ENCODE peak calls at places on chromosome 9, in five cellular contexts. B is OCI-LY7, K is mammary epithelial cell, Z is esophagus muscularis mucosa, T is AG04450. U is an unnamed sample.

GRCh38 chr9:72858089-72858912 is 94.6 kb downstream of the ALDH1A1 start:
- DNase-seq in T (no peak), Z (no peak), K (no peak), B (no peak), U (no peak)

GRCh38 chr9:131188986-131189385 is 63.6 kb downstream of the NUP214 start:
- DNase-seq in Z (no peak), K (no peak), B (no peak), T (no peak), U (no peak)

GRCh38 chr9:20925256-20926046 is 106.0 kb downstream of the HACD4 start:
- DNase-seq in K (no peak), Z (no peak), B (no peak), T (no peak), U (no peak)

GRCh38 chr9:128342971-128343680 is 2.8 kb downstream of the SLC27A4 start:
- DNase-seq in K (no peak), B (no peak), Z (no peak), T (no peak), U (no peak)

GRCh38 chr9:80191108-80191507 is 619.3 kb downstream of the TLE4 start:
- DNase-seq in K (no peak), Z (no peak), B (no peak), T (peak), U (no peak)

GRCh38 chr9:8234286-8234819 is 434.8 kb upstream of the DMAC1 start:
- DNase-seq in Z (no peak), B (no peak), K (no peak), T (no peak), U (no peak)

GRCh38 chr9:33620738-33621439 is 96.8 kb downstream of the ANKRD18B start:
- DNase-seq in T (peak), B (no peak), K (peak), Z (peak), U (peak)

GRCh38 chr9:134546231-134546731 is 95.3 kb upstream of the COL5A1 start:
- DNase-seq in Z (no peak), B (no peak), K (no peak), T (no peak), U (no peak)

GRCh38 chr9:100427366-100428263 is 672 bp downstream of the MSANTD3 start:
- DNase-seq in Z (no peak), K (peak), B (no peak), T (no peak), U (peak)

GRCh38 chr9:127523312-127523851 is 72.1 kb downstream of the LRSAM1 start:
- DNase-seq in T (no peak), Z (no peak), K (no peak), B (no peak), U (no peak)

GRCh38 chr9:34227445-34227844 is 48.6 kb downstream of the UBAP1 start:
- DNase-seq in K (no peak), T (peak), Z (no peak), B (no peak), U (no peak)

GRCh38 chr9:85043248-85043647 is 373.7 kb downstream of the NTRK2 start:
- DNase-seq in T (no peak), B (no peak), Z (no peak), K (no peak), U (no peak)

GRCh38 chr9:1231998-1232919 is 182.1 kb downstream of the DMRT2 start:
- DNase-seq in B (no peak), T (peak), K (peak), Z (no peak), U (peak)

GRCh38 chr9:68473790-68474189 is 66.9 kb downstream of the TMEM252 start:
- DNase-seq in B (no peak), Z (no peak), T (no peak), K (no peak), U (no peak)

GRCh38 chr9:115680226-115680625 is 473.4 kb upstream of the PAPPA start:
- DNase-seq in B (no peak), K (no peak), Z (no peak), T (no peak), U (no peak)

GRCh38 chr9:108469654-108470053 is 386.1 kb downstream of the ACTL7B start:
- DNase-seq in B (no peak), K (peak), T (no peak), Z (no peak), U (peak)

GRCh38 chr9:2047144-2047671 is 32.1 kb downstream of the SMARCA2 start:
- DNase-seq in K (no peak), Z (no peak), T (no peak), B (no peak), U (no peak)

GRCh38 chr9:127828262-127829031 is 25.8 kb downstream of the FPGS start:
- DNase-seq in B (no peak), Z (peak), T (no peak), K (no peak), U (peak)

GRCh38 chr9:36151306-36152210 is 15.0 kb downstream of the GLIPR2 start:
- DNase-seq in K (no peak), T (no peak), Z (no peak), B (peak), U (no peak)

GRCh38 chr9:109584205-109584604 is 86.1 kb upstream of the PTPN3 start:
- DNase-seq in B (no peak), K (no peak), T (no peak), Z (peak), U (no peak)

GRCh38 chr9:117672397-117672796 is 31.8 kb upstream of the TLR4 start:
- DNase-seq in Z (no peak), K (peak), T (no peak), B (no peak), U (peak)

GRCh38 chr9:126738553-126738952 is 66.3 kb upstream of the ZBTB43 start:
- DNase-seq in K (no peak), Z (peak), B (no peak), T (no peak), U (no peak)

GRCh38 chr9:114452219-114453169 is 52.8 kb downstream of the WHRN start:
- DNase-seq in T (no peak), Z (no peak), K (no peak), B (peak), U (no peak)

GRCh38 chr9:111898331-111899096 is 1.9 kb downstream of the UGCG start:
- DNase-seq in K (no peak), B (no peak), T (no peak), Z (no peak), U (no peak)

GRCh38 chr9:18990494-18990893 is 42.5 kb downstream of the SAXO1 start:
- DNase-seq in B (no peak), T (no peak), Z (peak), K (no peak), U (no peak)

GRCh38 chr9:135971892-135972291 is 10.7 kb upstream of the UBAC1 start:
- DNase-seq in T (no peak), B (peak), K (peak), Z (no peak), U (peak)

GRCh38 chr9:87567047-87567446 is 69.4 kb downstream of the DAPK1 start:
- DNase-seq in K (no peak), Z (no peak), T (no peak), B (no peak), U (no peak)

GRCh38 chr9:2210201-2210600 is 195.1 kb downstream of the SMARCA2 start:
- DNase-seq in T (no peak), B (no peak), K (peak), Z (no peak), U (no peak)

DNA sequence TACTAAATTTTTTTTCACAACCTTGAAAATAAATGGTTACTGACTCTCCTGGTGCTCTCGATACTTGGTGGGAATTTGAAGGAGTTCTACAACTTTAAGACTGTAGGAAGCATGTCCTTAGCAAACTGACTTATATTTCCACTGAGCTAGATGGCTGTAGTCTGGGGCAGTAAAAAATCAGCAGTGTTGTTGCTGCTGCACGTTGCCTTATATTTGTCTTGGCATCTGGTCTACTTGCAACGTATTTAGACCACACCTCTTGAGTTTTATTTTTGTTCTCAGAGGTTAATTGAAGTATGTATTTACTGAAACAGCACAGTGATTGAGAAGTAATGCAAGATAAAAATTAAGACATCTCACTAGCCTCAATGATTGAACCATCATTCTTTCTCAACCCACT is 76.3 kb downstream of the ERMP1 start:
- DNase-seq in K (no peak), T (no peak), Z (no peak), B (no peak), U (no peak)
- H3K27ac ChIP-seq in K (no peak), T (no peak), Z (no peak), B (no peak), U (no peak)

GRCh38 chr9:89996106-89996505 is 391.3 kb downstream of the GADD45G start:
- DNase-seq in Z (no peak), T (no peak), K (no peak), B (no peak), U (no peak)

GRCh38 chr9:89999176-89999533 is 394.3 kb downstream of the GADD45G start:
- DNase-seq in B (no peak), T (no peak), K (peak), Z (no peak), U (peak)

GRCh38 chr9:89994988-89995613 is 390.3 kb downstream of the GADD45G start:
- DNase-seq in Z (no peak), T (no peak), B (no peak), K (no peak), U (no peak)

GRCh38 chr9:89993678-89994630 is 389.1 kb downstream of the GADD45G start:
- DNase-seq in Z (no peak), T (no peak), K (no peak), B (no peak), U (no peak)

DNA sequence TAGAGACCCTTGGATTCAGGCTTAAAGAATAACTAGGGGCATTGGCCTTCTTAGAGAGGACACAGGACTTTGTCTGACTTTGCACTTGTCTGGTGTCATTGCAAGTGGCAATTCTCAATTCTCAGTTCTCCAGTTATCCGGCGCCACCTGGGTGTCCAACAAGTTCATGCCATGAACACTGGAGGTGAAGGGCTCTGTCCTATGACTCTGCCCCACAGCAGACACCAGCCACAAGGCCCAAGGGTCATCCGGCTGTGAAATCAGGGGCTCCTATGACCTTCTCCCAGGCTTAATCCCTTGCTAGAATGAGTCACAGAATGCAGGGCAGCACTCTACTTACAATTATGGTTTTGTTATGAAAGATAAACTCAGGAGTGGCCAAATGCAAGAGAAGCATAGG is 391.9 kb downstream of the GADD45G start:
- DNase-seq in T (no peak), Z (no peak), B (peak), K (no peak), U (no peak)
- TF ChIP-seq CTCF in T (no peak), Z (no peak), B (no peak), K (no peak), U (no peak)

DNA sequence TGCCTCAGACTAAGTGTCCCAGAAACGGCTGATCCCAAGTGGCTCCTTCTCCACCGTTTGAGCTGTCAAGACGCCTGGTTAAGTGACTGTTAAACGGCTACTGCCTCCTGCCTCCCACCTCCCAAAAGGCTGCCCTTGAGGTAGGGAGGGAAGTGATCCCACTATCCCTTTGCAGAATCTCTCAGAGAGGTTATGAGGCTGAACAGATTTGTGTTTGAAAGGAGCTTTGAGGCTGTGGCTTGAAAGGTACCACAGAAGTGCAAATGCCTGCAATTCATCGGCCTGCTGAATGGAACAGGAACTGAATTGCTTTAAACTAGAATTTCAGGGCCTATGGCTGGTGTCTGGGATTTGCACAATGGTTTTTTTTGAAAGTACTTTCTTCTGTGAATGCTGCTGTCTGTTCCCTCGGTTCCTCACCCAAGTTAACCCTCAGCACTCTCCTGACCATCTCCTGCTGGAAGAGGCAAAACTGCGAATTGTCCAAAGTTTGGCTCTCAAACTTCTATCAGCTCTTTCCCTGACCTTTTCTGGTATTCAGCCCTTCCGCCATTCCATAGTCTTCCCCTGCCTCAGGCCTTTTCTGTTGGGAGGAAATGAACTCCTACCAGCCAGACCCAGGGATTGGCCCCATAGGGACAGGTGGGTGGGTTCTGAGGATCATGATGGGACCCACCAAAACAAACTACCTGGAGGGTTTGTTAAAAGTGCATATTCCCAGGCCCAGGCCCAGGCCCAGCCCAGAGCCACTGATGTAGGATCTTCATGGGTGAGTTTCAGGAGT is 453.3 kb downstream of the KDM4C start:
- DNase-seq in B (no peak), K (no peak), T (no peak), Z (no peak), U (no peak)
- H3K27ac ChIP-seq in B (no peak), K (no peak), T (no peak), Z (no peak), U (no peak)

GRCh38 chr9:98521141-98521540 is 187.6 kb downstream of the GABBR2 start:
- DNase-seq in Z (peak), K (peak), B (no peak), T (no peak), U (peak)

GRCh38 chr9:98522487-98522886 is 186.2 kb downstream of the GABBR2 start:
- DNase-seq in Z (no peak), B (no peak), K (no peak), T (no peak), U (peak)

GRCh38 chr9:98519641-98520040 is 189.1 kb downstream of the GABBR2 start:
- DNase-seq in Z (no peak), K (no peak), B (no peak), T (no peak), U (no peak)

GRCh38 chr9:98520221-98520920 is 188.4 kb downstream of the GABBR2 start:
- DNase-seq in T (no peak), K (no peak), Z (peak), B (no peak), U (no peak)

GRCh38 chr9:98523231-98523901 is 185.4 kb downstream of the GABBR2 start:
- DNase-seq in T (no peak), Z (peak), B (no peak), K (peak), U (peak)
- TF ChIP-seq CTCF in T (peak), Z (no peak), B (peak), K (peak), U (peak)

DNA sequence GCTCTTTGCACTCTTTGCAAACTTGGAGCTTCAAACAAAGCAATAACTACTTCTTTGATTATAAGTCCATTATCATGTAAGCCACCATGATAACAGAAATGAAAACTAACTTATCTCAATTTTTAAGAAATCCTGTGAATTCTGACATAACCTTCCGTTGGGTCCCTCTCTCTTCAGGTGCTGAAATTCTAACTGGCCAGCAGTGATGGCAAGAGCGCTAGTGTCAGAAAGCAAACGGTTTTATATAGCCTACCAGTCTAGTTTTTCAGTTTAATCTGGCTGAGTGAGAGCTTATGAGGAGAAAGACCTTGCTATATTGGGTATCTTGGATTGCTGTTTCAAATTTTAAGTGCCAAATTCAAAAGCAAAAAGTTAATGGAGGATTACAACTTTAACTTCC is 13.4 kb downstream of the NFIB start:
- DNase-seq in T (no peak), Z (no peak), B (no peak), K (no peak), U (no peak)
- H3K27ac ChIP-seq in T (no peak), Z (no peak), B (no peak), K (peak), U (no peak)